ENCODE peak calls at places on chromosomes 6 and 20, in four cellular contexts. J, Q, O and F are unnamed samples.

GRCh38 chr6:55617272-55617671 is 38.3 kb upstream of the HMGCLL1 start:
- DNase-seq in J (no peak), O (no peak), Q (no peak), F (no peak)

GRCh38 chr6:37653933-37654565 is 43.6 kb downstream of the MDGA1 start:
- DNase-seq in Q (peak; percentile 19), O (no peak), J (no peak), F (no peak)

GRCh38 chr20:42190084-42190483 is 571.9 kb upstream of the CHD6 start:
- DNase-seq in J (no peak), O (no peak), Q (no peak), F (no peak)

GRCh38 chr6:168099201-168100010 is 20.4 kb upstream of the FRMD1 start:
- DNase-seq in Q (no peak), O (no peak), J (no peak), F (no peak)

GRCh38 chr6:163670283-163670682 is 255.8 kb downstream of the QKI start:
- DNase-seq in Q (no peak), O (no peak), J (no peak), F (no peak)

GRCh38 chr6:141326426-141326825 is 806.3 kb upstream of the GJE1 start:
- DNase-seq in O (no peak), Q (no peak), J (peak; percentile 28), F (no peak)

GRCh38 chr20:59518881-59519706 is 85.2 kb upstream of the PHACTR3 start:
- DNase-seq in O (no peak), J (no peak), Q (no peak), F (no peak)

GRCh38 chr6:93678841-93679454 is 259.6 kb upstream of the EPHA7 start:
- DNase-seq in Q (no peak), O (no peak), J (no peak), F (no peak)

GRCh38 chr6:149497365-149497764 is 12.6 kb upstream of the ZC3H12D start:
- DNase-seq in O (no peak), J (no peak), Q (no peak), F (no peak)

GRCh38 chr6:51462896-51463679 is 624.3 kb downstream of the PKHD1 start:
- DNase-seq in O (no peak), J (no peak), Q (no peak), F (no peak)

GRCh38 chr6:33592595-33593413 is 12.7 kb upstream of the BAK1 start:
- DNase-seq in J (no peak), Q (peak; percentile 63), O (no peak), F (no peak)

GRCh38 chr6:20797597-20797996 is 263.3 kb downstream of the CDKAL1 start:
- DNase-seq in Q (no peak), J (no peak), O (no peak), F (no peak)

GRCh38 chr20:59948828-59949720 is 8.9 kb downstream of the FAM217B start:
- DNase-seq in O (no peak), Q (no peak), J (no peak), F (no peak)

GRCh38 chr6:111551521-111552231 is 54.0 kb downstream of the TRAF3IP2 start:
- DNase-seq in O (no peak), Q (no peak), J (no peak), F (no peak)

GRCh38 chr6:44556046-44556445 is 168.5 kb downstream of the CDC5L start:
- DNase-seq in O (no peak), Q (no peak), J (no peak), F (no peak)

GRCh38 chr20:47355489-47356219 is 845 bp downstream of the ZMYND8 start:
- DNase-seq in O (no peak), J (no peak), Q (no peak), F (no peak)

GRCh38 chr6:151494235-151494950 is 576 bp downstream of the CCDC170 start:
- DNase-seq in Q (no peak), J (peak; percentile 73), O (peak; percentile 28), F (no peak)

GRCh38 chr6:100880149-100880900 is 804 bp downstream of the ASCC3 start:
- DNase-seq in O (no peak), Q (no peak), J (no peak), F (no peak)

GRCh38 chr20:16004108-16004854 is 569.0 kb downstream of the KIF16B start:
- DNase-seq in J (no peak), O (no peak), Q (no peak), F (no peak)

GRCh38 chr20:25608774-25609173 is 15.0 kb downstream of the NANP start:
- DNase-seq in O (no peak), J (no peak), Q (no peak), F (no peak)

GRCh38 chr6:13251242-13251641 is 77.1 kb downstream of the TBC1D7 start:
- DNase-seq in J (no peak), O (no peak), Q (no peak), F (no peak)

GRCh38 chr6:55034752-55035151 is 139.6 kb upstream of the HCRTR2 start:
- DNase-seq in J (no peak), Q (no peak), O (no peak), F (no peak)

GRCh38 chr6:26743157-26743821 is 83.7 kb upstream of the ZNF322 start:
- DNase-seq in J (no peak), O (no peak), Q (no peak), F (no peak)

GRCh38 chr6:2102316-2102883 is 143.0 kb downstream of the GMDS start:
- DNase-seq in Q (no peak), O (no peak), J (no peak), F (no peak)

GRCh38 chr6:126063512-126064146 is 77.3 kb downstream of the TRMT11 start:
- DNase-seq in J (no peak), Q (no peak), O (no peak), F (no peak)

GRCh38 chr20:34242879-34243278 is 1.7 kb downstream of the ASIP start:
- DNase-seq in J (no peak), O (no peak), Q (no peak), F (no peak)

DNA sequence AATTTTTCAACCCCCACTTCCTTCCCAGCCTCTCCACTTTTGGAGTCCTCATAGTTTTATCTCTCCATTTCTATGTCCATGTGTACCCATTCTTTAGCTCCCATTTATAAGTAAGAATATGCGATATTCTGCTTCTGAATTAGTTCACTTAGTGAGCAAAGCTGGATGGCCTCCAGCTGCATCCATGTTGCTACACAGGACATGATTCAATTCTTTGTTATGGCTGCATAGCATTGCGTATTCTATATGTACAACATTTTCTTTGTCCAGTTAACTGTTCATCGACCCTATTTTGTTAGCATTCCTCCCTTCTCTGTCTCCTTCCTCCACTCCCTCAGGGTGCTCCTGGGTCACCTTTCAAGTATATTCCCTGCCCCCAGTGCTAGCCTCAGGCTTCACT is 210.0 kb upstream of the SSTR4 start:
- DNase-seq in Q (no peak), O (no peak), J (no peak), F (no peak)
- H3K27ac ChIP-seq in Q (no peak overlapping the region), O (no peak overlapping the region), J (no peak overlapping the region), F (no peak overlapping the region)

GRCh38 chr20:35615667-35616464 is at the start of gene SPAG4:
- DNase-seq in J (peak; percentile 99), Q (no peak), O (peak; percentile 99), F (peak; percentile 99)
- TF ChIP-seq EP300 in J (no peak), Q (no peak), O (peak; percentile 11), F (no peak)

DNA sequence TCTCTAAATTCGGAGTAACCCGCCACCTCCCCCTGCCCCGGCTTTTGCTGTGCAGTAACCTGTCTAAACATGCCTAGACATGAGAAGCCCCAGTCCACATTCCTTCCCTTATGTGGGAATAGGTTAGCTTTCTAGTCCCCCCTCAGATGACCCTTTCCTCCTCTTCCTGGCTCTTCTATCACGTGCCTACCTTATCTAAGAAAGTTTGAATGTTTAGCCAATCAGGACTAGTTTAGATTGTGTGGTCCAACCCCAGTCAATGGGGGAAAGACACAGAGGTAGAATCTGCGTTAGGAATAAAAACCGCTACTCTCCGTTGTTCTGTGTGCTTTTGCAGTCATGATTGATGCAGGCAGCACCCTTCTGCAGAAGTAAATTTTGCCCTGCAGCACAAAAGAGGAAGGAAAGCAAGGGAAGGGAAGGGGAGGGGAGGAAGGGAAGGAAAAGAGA is 69.0 kb upstream of the CD93 start:
- DNase-seq in O (no peak), Q (no peak), J (no peak), F (no peak)
- H3K27ac ChIP-seq in O (peak overlapping the region; percentile 62), Q (no peak overlapping the region), J (no peak overlapping the region), F (peak overlapping the region; percentile 22)

GRCh38 chr20:4173142-4173541 is 157.8 kb upstream of the RNF24 start:
- DNase-seq in J (no peak), O (no peak), Q (no peak), F (no peak)

GRCh38 chr20:4170621-4171537 is 155.5 kb upstream of the RNF24 start:
- DNase-seq in J (no peak), Q (no peak), O (no peak), F (no peak)

GRCh38 chr20:4174909-4175308 is 159.6 kb upstream of the RNF24 start:
- DNase-seq in Q (no peak), J (no peak), O (no peak), F (no peak)

GRCh38 chr20:4169360-4170214 is 154.2 kb upstream of the RNF24 start:
- DNase-seq in O (no peak), Q (no peak), J (no peak), F (no peak)

DNA sequence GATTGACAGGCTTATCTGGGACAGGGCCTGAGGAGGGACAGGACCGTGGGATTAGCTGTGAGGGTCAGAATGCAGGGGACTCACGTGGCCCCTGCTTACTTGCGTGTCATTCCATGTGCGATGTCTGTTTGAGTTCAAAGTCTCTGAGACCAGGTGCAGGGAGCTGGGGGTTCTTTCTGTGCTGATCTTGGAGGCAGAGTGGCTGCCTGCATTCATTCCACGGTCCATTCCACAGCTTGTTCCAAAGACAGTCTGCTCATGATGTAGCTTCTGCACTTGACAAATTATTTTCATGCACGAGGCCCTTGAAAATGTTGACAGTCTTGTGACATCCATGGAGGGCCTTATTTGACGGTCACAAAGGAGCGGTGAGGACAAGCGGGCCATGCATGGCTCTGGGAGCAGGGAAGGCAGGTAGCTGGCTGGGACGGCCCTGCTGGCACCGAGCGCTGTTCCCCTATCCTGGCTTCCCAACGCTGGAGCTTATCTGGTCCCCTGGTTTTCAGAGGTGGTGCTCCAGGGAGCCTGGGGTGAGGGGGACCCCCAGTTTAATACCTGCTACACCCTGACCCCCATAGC is 156.3 kb upstream of the RNF24 start:
- DNase-seq in J (no peak), O (no peak), Q (no peak), F (no peak)
- TF ChIP-seq EP300 in J (no peak), O (no peak), Q (no peak), F (no peak)

DNA sequence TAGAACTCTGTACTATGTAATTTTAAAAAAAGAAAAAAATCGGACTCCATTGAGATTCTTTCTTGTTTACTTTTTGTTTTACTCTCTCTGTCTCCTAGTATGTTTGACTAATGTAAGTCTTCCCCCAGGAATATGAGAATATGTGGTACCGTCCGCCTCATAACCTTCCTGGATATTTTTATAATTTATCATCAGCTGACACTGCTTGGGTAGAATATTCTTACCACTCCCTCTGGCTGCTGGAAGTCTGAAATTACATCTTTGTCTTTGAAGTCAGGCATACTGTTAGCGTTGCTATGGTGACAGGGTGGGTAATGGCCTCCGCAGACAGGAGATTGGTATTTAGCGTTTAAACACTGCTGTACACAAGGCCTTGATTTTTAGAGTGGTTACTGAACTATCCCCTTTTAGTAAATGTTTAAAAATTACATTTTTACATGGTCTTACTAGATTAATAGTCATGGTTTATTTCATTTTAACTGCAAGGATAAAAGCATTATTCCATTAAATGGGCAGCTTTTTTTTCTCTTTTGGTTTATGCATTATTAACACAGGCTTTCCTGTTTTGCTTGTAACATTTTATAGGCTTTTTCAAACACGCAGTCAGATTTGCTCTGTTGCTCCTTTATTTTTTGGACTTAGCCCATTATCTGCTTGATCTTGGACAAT is 176.4 kb downstream of the ARID1B start:
- DNase-seq in Q (no peak), O (no peak), J (peak; percentile 47), F (no peak)
- H3K27ac ChIP-seq in Q (no peak overlapping the region), O (peak overlapping the region; percentile 16), J (no peak overlapping the region), F (peak overlapping the region; percentile 36)

GRCh38 chr6:165049362-165049761 is 260.0 kb downstream of the C6orf118 start:
- DNase-seq in Q (no peak), O (no peak), J (peak; percentile 22), F (no peak)
- TF ChIP-seq EP300 in Q (no peak), O (no peak), J (no peak), F (no peak)

GRCh38 chr6:134466751-134467525 is 149.0 kb upstream of the SGK1 start:
- DNase-seq in O (no peak), J (no peak), Q (no peak), F (no peak)
- H3K27ac ChIP-seq in O (no peak overlapping the region), J (no peak overlapping the region), Q (no peak overlapping the region), F (no peak overlapping the region)